ENCODE peak calls at places on chromosome 5, in nine cellular contexts. One of them, this sample, is unnamed.

GRCh38 chr5:53730938-53731337 is 170.5 kb downstream of the NDUFS4 start:
- DNase-seq in ACHN: no peak
- DNase-seq in PC-3: no peak
- DNase-seq in mucosa of descending colon: no peak
- DNase-seq in right atrium auricular region: no peak
- DNase-seq in astrocyte of the cerebellum: no peak
- DNase-seq in transverse colon: no peak
- DNase-seq in T-helper 17 cell: no peak
- DNase-seq in naive thymus-derived CD4-positive, alpha-beta T cell: no peak
- DNase-seq in this sample: no peak

GRCh38 chr5:157113007-157113406 is 4.2 kb upstream of the HAVCR2 start:
- DNase-seq in ACHN: no peak
- DNase-seq in right atrium auricular region: no peak
- DNase-seq in astrocyte of the cerebellum: no peak
- DNase-seq in mucosa of descending colon: no peak
- DNase-seq in transverse colon: no peak
- DNase-seq in PC-3: no peak
- DNase-seq in naive thymus-derived CD4-positive, alpha-beta T cell: no peak
- DNase-seq in T-helper 17 cell: no peak
- DNase-seq in this sample: no peak

GRCh38 chr5:181189363-181189961 is 15.5 kb downstream of the TRIM7 start:
- DNase-seq in PC-3: peak; percentile 33
- DNase-seq in right atrium auricular region: no peak
- DNase-seq in naive thymus-derived CD4-positive, alpha-beta T cell: peak; percentile 75
- DNase-seq in transverse colon: peak; percentile 45
- DNase-seq in ACHN: peak; percentile 37
- DNase-seq in astrocyte of the cerebellum: no peak
- DNase-seq in T-helper 17 cell: peak; percentile 29
- DNase-seq in mucosa of descending colon: peak; percentile 72
- DNase-seq in this sample: no peak

GRCh38 chr5:56900858-56901578 is 8.4 kb upstream of the SETD9 start:
- DNase-seq in ACHN: peak; percentile 48
- DNase-seq in transverse colon: no peak
- DNase-seq in T-helper 17 cell: peak; percentile 25
- DNase-seq in astrocyte of the cerebellum: peak; percentile 5
- DNase-seq in right atrium auricular region: no peak
- DNase-seq in PC-3: peak; percentile 56
- DNase-seq in naive thymus-derived CD4-positive, alpha-beta T cell: peak; percentile 57
- DNase-seq in mucosa of descending colon: no peak
- DNase-seq in this sample: no peak

GRCh38 chr5:61563401-61563800 is 231.3 kb downstream of the ZSWIM6 start:
- DNase-seq in mucosa of descending colon: peak; percentile 39
- DNase-seq in astrocyte of the cerebellum: no peak
- DNase-seq in transverse colon: peak; percentile 49
- DNase-seq in T-helper 17 cell: no peak
- DNase-seq in naive thymus-derived CD4-positive, alpha-beta T cell: no peak
- DNase-seq in ACHN: no peak
- DNase-seq in PC-3: no peak
- DNase-seq in right atrium auricular region: no peak
- DNase-seq in this sample: no peak

GRCh38 chr5:78009937-78010527 is 233.9 kb upstream of the TBCA start:
- DNase-seq in PC-3: no peak
- DNase-seq in naive thymus-derived CD4-positive, alpha-beta T cell: no peak
- DNase-seq in ACHN: no peak
- DNase-seq in mucosa of descending colon: no peak
- DNase-seq in right atrium auricular region: no peak
- DNase-seq in T-helper 17 cell: no peak
- DNase-seq in transverse colon: no peak
- DNase-seq in astrocyte of the cerebellum: peak; percentile 84
- DNase-seq in this sample: no peak

GRCh38 chr5:149632311-149633251 is 51.3 kb downstream of the ARHGEF37 start:
- DNase-seq in PC-3: peak; percentile 72
- DNase-seq in T-helper 17 cell: no peak
- DNase-seq in ACHN: peak; percentile 56
- DNase-seq in mucosa of descending colon: peak; percentile 52
- DNase-seq in right atrium auricular region: no peak
- DNase-seq in transverse colon: peak; percentile 62
- DNase-seq in astrocyte of the cerebellum: peak; percentile 34
- DNase-seq in naive thymus-derived CD4-positive, alpha-beta T cell: no peak
- DNase-seq in this sample: peak; percentile 82

GRCh38 chr5:148469446-148470062 is 85.8 kb downstream of the FBXO38 start:
- DNase-seq in PC-3: peak; percentile 97
- DNase-seq in right atrium auricular region: peak; percentile 80
- DNase-seq in naive thymus-derived CD4-positive, alpha-beta T cell: no peak
- DNase-seq in transverse colon: no peak
- DNase-seq in mucosa of descending colon: no peak
- DNase-seq in astrocyte of the cerebellum: peak; percentile 75
- DNase-seq in ACHN: no peak
- DNase-seq in T-helper 17 cell: no peak
- DNase-seq in this sample: no peak

GRCh38 chr5:177365845-177366527 is 8.3 kb downstream of the RGS14 start:
- DNase-seq in T-helper 17 cell: no peak
- DNase-seq in astrocyte of the cerebellum: no peak
- DNase-seq in mucosa of descending colon: no peak
- DNase-seq in naive thymus-derived CD4-positive, alpha-beta T cell: no peak
- DNase-seq in PC-3: no peak
- DNase-seq in transverse colon: no peak
- DNase-seq in ACHN: no peak
- DNase-seq in right atrium auricular region: no peak
- DNase-seq in this sample: no peak

GRCh38 chr5:153903321-153903720 is 135.4 kb downstream of the FAM114A2 start:
- DNase-seq in right atrium auricular region: no peak
- DNase-seq in T-helper 17 cell: no peak
- DNase-seq in PC-3: no peak
- DNase-seq in astrocyte of the cerebellum: no peak
- DNase-seq in mucosa of descending colon: no peak
- DNase-seq in naive thymus-derived CD4-positive, alpha-beta T cell: no peak
- DNase-seq in transverse colon: no peak
- DNase-seq in ACHN: no peak
- DNase-seq in this sample: no peak

GRCh38 chr5:16964821-16965220 is 28.7 kb upstream of the MYO10 start:
- DNase-seq in mucosa of descending colon: no peak
- DNase-seq in ACHN: no peak
- DNase-seq in PC-3: no peak
- DNase-seq in astrocyte of the cerebellum: no peak
- DNase-seq in T-helper 17 cell: no peak
- DNase-seq in transverse colon: no peak
- DNase-seq in naive thymus-derived CD4-positive, alpha-beta T cell: no peak
- DNase-seq in right atrium auricular region: no peak
- DNase-seq in this sample: peak; percentile 21

GRCh38 chr5:38715671-38716070 is 130.1 kb upstream of the OSMR start:
- DNase-seq in mucosa of descending colon: no peak
- DNase-seq in right atrium auricular region: no peak
- DNase-seq in PC-3: no peak
- DNase-seq in naive thymus-derived CD4-positive, alpha-beta T cell: no peak
- DNase-seq in astrocyte of the cerebellum: no peak
- DNase-seq in transverse colon: no peak
- DNase-seq in T-helper 17 cell: no peak
- DNase-seq in ACHN: no peak
- DNase-seq in this sample: no peak

GRCh38 chr5:16461782-16462181 is 3.8 kb downstream of the ZNF622 start:
- DNase-seq in ACHN: peak; percentile 63
- DNase-seq in right atrium auricular region: no peak
- DNase-seq in PC-3: peak; percentile 34
- DNase-seq in mucosa of descending colon: no peak
- DNase-seq in T-helper 17 cell: no peak
- DNase-seq in astrocyte of the cerebellum: peak; percentile 31
- DNase-seq in transverse colon: no peak
- DNase-seq in naive thymus-derived CD4-positive, alpha-beta T cell: no peak
- DNase-seq in this sample: peak; percentile 60

GRCh38 chr5:151617841-151618710 is 26.9 kb upstream of the FAT2 start:
- DNase-seq in naive thymus-derived CD4-positive, alpha-beta T cell: no peak
- DNase-seq in T-helper 17 cell: no peak
- DNase-seq in astrocyte of the cerebellum: no peak
- DNase-seq in transverse colon: no peak
- DNase-seq in PC-3: peak; percentile 95
- DNase-seq in right atrium auricular region: no peak
- DNase-seq in mucosa of descending colon: no peak
- DNase-seq in ACHN: no peak
- DNase-seq in this sample: no peak

GRCh38 chr5:60677831-60678664 is 21.9 kb downstream of the DEPDC1B start:
- DNase-seq in astrocyte of the cerebellum: peak; percentile 38
- DNase-seq in T-helper 17 cell: no peak
- DNase-seq in mucosa of descending colon: peak; percentile 79
- DNase-seq in ACHN: peak; percentile 73
- DNase-seq in naive thymus-derived CD4-positive, alpha-beta T cell: peak; percentile 11
- DNase-seq in PC-3: peak; percentile 82
- DNase-seq in transverse colon: peak; percentile 85
- DNase-seq in right atrium auricular region: no peak
- DNase-seq in this sample: peak; percentile 23

GRCh38 chr5:93717162-93717561 is 24.2 kb downstream of the POU5F2 start:
- DNase-seq in astrocyte of the cerebellum: peak; percentile 57
- DNase-seq in transverse colon: no peak
- DNase-seq in ACHN: peak; percentile 66
- DNase-seq in PC-3: no peak
- DNase-seq in T-helper 17 cell: no peak
- DNase-seq in right atrium auricular region: no peak
- DNase-seq in mucosa of descending colon: no peak
- DNase-seq in naive thymus-derived CD4-positive, alpha-beta T cell: no peak
- DNase-seq in this sample: peak; percentile 72

GRCh38 chr5:159091051-159091450 is 8.7 kb downstream of the EBF1 start:
- DNase-seq in transverse colon: no peak
- DNase-seq in right atrium auricular region: no peak
- DNase-seq in PC-3: no peak
- DNase-seq in T-helper 17 cell: no peak
- DNase-seq in ACHN: no peak
- DNase-seq in naive thymus-derived CD4-positive, alpha-beta T cell: no peak
- DNase-seq in astrocyte of the cerebellum: no peak
- DNase-seq in mucosa of descending colon: no peak
- DNase-seq in this sample: no peak

GRCh38 chr5:68548959-68549676 is 333.6 kb downstream of the PIK3R1 start:
- DNase-seq in T-helper 17 cell: no peak
- DNase-seq in astrocyte of the cerebellum: no peak
- DNase-seq in right atrium auricular region: no peak
- DNase-seq in naive thymus-derived CD4-positive, alpha-beta T cell: no peak
- DNase-seq in mucosa of descending colon: no peak
- DNase-seq in transverse colon: no peak
- DNase-seq in ACHN: no peak
- DNase-seq in PC-3: peak; percentile 64
- DNase-seq in this sample: no peak

GRCh38 chr5:53503819-53504218 is 23.4 kb downstream of the FST start:
- DNase-seq in naive thymus-derived CD4-positive, alpha-beta T cell: no peak
- DNase-seq in astrocyte of the cerebellum: no peak
- DNase-seq in right atrium auricular region: no peak
- DNase-seq in T-helper 17 cell: no peak
- DNase-seq in transverse colon: no peak
- DNase-seq in mucosa of descending colon: no peak
- DNase-seq in PC-3: no peak
- DNase-seq in ACHN: no peak
- DNase-seq in this sample: no peak

This sample was measured in kidney epithelial cell.